ENCODE peak calls at places on chromosomes 12 and 14, in seven cellular contexts. One of them, this sample, is unnamed.

GRCh38 chr14:24481622-24482324 is 26.3 kb downstream of the CMA1 start:
- DNase-seq in adrenal gland: no peak
- DNase-seq in PC-3: peak; percentile 46
- DNase-seq in AG09309: no peak
- DNase-seq in A549: peak; percentile 80
- DNase-seq in OCI-LY7: peak; percentile 32
- DNase-seq in thoracic aorta: no peak
- DNase-seq in this sample: peak; percentile 84

GRCh38 chr12:123065666-123066457 is 85.0 kb downstream of the PITPNM2 start:
- DNase-seq in adrenal gland: no peak
- DNase-seq in PC-3: no peak
- DNase-seq in AG09309: no peak
- DNase-seq in A549: no peak
- DNase-seq in OCI-LY7: peak; percentile 42
- DNase-seq in thoracic aorta: no peak
- DNase-seq in this sample: no peak

GRCh38 chr12:116736962-116737773 is 701 bp downstream of the SPRING1 start:
- DNase-seq in adrenal gland: no peak
- DNase-seq in PC-3: no peak
- DNase-seq in AG09309: no peak
- DNase-seq in A549: peak; percentile 43
- DNase-seq in OCI-LY7: no peak
- DNase-seq in thoracic aorta: no peak
- DNase-seq in this sample: peak; percentile 22

GRCh38 chr14:87698496-87698895 is 294.5 kb downstream of the GALC start:
- DNase-seq in adrenal gland: no peak
- DNase-seq in PC-3: no peak
- DNase-seq in AG09309: no peak
- DNase-seq in A549: no peak
- DNase-seq in OCI-LY7: no peak
- DNase-seq in thoracic aorta: no peak
- DNase-seq in this sample: no peak

GRCh38 chr14:92513204-92513965 is at the start of gene RIN3:
- DNase-seq in adrenal gland: peak; percentile 57
- DNase-seq in PC-3: peak; percentile 16
- DNase-seq in AG09309: no peak
- DNase-seq in A549: peak; percentile 46
- DNase-seq in OCI-LY7: no peak
- DNase-seq in thoracic aorta: no peak
- DNase-seq in this sample: peak; percentile 74

GRCh38 chr12:104357431-104357952 is 54.0 kb downstream of the EID3 start:
- DNase-seq in adrenal gland: no peak
- DNase-seq in PC-3: peak; percentile 48
- DNase-seq in AG09309: no peak
- DNase-seq in A549: peak; percentile 68
- DNase-seq in OCI-LY7: no peak
- DNase-seq in thoracic aorta: no peak
- DNase-seq in this sample: no peak

GRCh38 chr14:30874120-30874998 is at the start of gene COCH:
- DNase-seq in adrenal gland: peak; percentile 14
- DNase-seq in PC-3: peak; percentile 45
- DNase-seq in AG09309: no peak
- DNase-seq in A549: peak; percentile 74
- DNase-seq in OCI-LY7: peak; percentile 82
- DNase-seq in thoracic aorta: no peak
- DNase-seq in this sample: peak; percentile 86

GRCh38 chr12:122204829-122205589 is 1.5 kb downstream of the B3GNT4 start:
- DNase-seq in adrenal gland: no peak
- DNase-seq in PC-3: no peak
- DNase-seq in AG09309: no peak
- DNase-seq in A549: no peak
- DNase-seq in OCI-LY7: no peak
- DNase-seq in thoracic aorta: no peak
- DNase-seq in this sample: no peak

GRCh38 chr14:31543969-31544799 is 17.0 kb upstream of the NUBPL start:
- DNase-seq in adrenal gland: no peak
- DNase-seq in PC-3: peak; percentile 35
- DNase-seq in AG09309: no peak
- DNase-seq in A549: no peak
- DNase-seq in OCI-LY7: peak; percentile 18
- DNase-seq in thoracic aorta: no peak
- DNase-seq in this sample: no peak

GRCh38 chr14:93953263-93953662 is 23.1 kb downstream of the ASB2 start:
- DNase-seq in adrenal gland: no peak
- DNase-seq in PC-3: no peak
- DNase-seq in AG09309: no peak
- DNase-seq in A549: no peak
- DNase-seq in OCI-LY7: peak; percentile 49
- DNase-seq in thoracic aorta: no peak
- DNase-seq in this sample: no peak

GRCh38 chr12:87086118-87086891 is 830.1 kb upstream of the MGAT4C start:
- DNase-seq in adrenal gland: no peak
- DNase-seq in PC-3: peak; percentile 79
- DNase-seq in AG09309: no peak
- DNase-seq in A549: no peak
- DNase-seq in OCI-LY7: no peak
- DNase-seq in thoracic aorta: no peak
- DNase-seq in this sample: no peak

GRCh38 chr14:103161054-103161397 is 37.8 kb downstream of the TNFAIP2 start:
- DNase-seq in adrenal gland: peak; percentile 37
- DNase-seq in PC-3: peak; percentile 41
- DNase-seq in AG09309: no peak
- DNase-seq in A549: no peak
- DNase-seq in OCI-LY7: no peak
- DNase-seq in thoracic aorta: no peak
- DNase-seq in this sample: no peak

GRCh38 chr14:101500061-101500460 is 61.2 kb upstream of the DIO3 start:
- DNase-seq in adrenal gland: no peak
- DNase-seq in PC-3: no peak
- DNase-seq in AG09309: no peak
- DNase-seq in A549: no peak
- DNase-seq in OCI-LY7: no peak
- DNase-seq in thoracic aorta: no peak
- DNase-seq in this sample: no peak

GRCh38 chr12:93954160-93955112 is 193.9 kb upstream of the PLXNC1 start:
- DNase-seq in adrenal gland: no peak
- DNase-seq in PC-3: no peak
- DNase-seq in AG09309: no peak
- DNase-seq in A549: no peak
- DNase-seq in OCI-LY7: no peak
- DNase-seq in thoracic aorta: no peak
- DNase-seq in this sample: no peak

GRCh38 chr12:93946542-93947150 is 201.7 kb upstream of the PLXNC1 start:
- DNase-seq in adrenal gland: no peak
- DNase-seq in PC-3: peak; percentile 57
- DNase-seq in AG09309: no peak
- DNase-seq in A549: no peak
- DNase-seq in OCI-LY7: no peak
- DNase-seq in thoracic aorta: no peak
- DNase-seq in this sample: no peak

GRCh38 chr12:93947486-93947885 is 200.9 kb upstream of the PLXNC1 start:
- DNase-seq in adrenal gland: no peak
- DNase-seq in PC-3: no peak
- DNase-seq in AG09309: no peak
- DNase-seq in A549: no peak
- DNase-seq in OCI-LY7: no peak
- DNase-seq in thoracic aorta: no peak
- DNase-seq in this sample: no peak

DNA sequence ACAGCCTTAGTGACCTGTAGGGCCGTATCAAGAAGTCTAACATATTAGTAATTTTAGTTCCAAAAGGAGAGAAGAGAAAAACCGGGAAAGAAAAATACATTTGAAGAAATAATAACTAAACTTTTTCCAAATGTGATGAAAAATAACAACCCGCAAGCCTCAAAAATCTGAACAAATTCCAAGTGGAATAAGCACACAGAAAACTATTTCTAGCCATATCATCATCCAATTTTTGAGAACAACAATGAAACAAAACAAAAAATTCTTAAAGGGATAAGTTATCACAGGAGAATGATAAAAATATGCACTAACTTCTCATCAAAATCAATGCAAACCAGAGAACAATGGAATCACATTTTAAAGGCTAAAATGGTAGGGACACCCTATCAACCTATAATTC is 198.1 kb upstream of the PLXNC1 start:
- DNase-seq in adrenal gland: no peak
- DNase-seq in PC-3: no peak
- DNase-seq in AG09309: no peak
- DNase-seq in A549: no peak
- DNase-seq in OCI-LY7: no peak
- DNase-seq in thoracic aorta: no peak
- DNase-seq in this sample: no peak
- TF ChIP-seq CTCF in adrenal gland: no peak
- TF ChIP-seq CTCF in PC-3: no peak
- TF ChIP-seq CTCF in AG09309: no peak
- TF ChIP-seq CTCF in A549: no peak
- TF ChIP-seq CTCF in OCI-LY7: no peak
- TF ChIP-seq CTCF in thoracic aorta: no peak
- TF ChIP-seq CTCF in this sample: no peak

DNA sequence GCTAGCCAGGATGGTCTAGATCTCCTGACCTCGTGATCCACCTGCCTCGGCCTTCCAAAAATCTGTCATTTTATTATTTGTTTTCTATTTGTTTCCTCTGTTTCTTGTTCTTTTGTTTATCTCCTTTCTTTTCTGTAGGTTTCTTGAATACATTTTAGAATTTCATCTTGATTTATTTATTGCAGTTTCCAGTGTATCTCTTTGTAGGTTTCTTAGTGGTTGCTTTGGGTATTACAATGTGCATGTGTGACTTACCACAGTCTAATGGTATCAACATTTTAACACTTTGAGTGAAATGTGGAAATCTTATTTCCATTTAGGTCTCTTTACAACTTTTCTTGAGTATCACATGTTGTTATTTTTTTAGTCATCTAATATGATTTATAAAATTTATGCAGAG is 29.9 kb upstream of the MUCL1 start:
- DNase-seq in adrenal gland: no peak
- DNase-seq in PC-3: peak; percentile 15
- DNase-seq in AG09309: no peak
- DNase-seq in A549: no peak
- DNase-seq in OCI-LY7: no peak
- DNase-seq in thoracic aorta: no peak
- DNase-seq in this sample: no peak
- TF ChIP-seq CTCF in adrenal gland: no peak
- TF ChIP-seq CTCF in PC-3: peak; percentile 6
- TF ChIP-seq CTCF in AG09309: no peak
- TF ChIP-seq CTCF in A549: no peak
- TF ChIP-seq CTCF in OCI-LY7: peak; percentile 65
- TF ChIP-seq CTCF in thoracic aorta: peak; percentile 16
- TF ChIP-seq CTCF in this sample: no peak

DNA sequence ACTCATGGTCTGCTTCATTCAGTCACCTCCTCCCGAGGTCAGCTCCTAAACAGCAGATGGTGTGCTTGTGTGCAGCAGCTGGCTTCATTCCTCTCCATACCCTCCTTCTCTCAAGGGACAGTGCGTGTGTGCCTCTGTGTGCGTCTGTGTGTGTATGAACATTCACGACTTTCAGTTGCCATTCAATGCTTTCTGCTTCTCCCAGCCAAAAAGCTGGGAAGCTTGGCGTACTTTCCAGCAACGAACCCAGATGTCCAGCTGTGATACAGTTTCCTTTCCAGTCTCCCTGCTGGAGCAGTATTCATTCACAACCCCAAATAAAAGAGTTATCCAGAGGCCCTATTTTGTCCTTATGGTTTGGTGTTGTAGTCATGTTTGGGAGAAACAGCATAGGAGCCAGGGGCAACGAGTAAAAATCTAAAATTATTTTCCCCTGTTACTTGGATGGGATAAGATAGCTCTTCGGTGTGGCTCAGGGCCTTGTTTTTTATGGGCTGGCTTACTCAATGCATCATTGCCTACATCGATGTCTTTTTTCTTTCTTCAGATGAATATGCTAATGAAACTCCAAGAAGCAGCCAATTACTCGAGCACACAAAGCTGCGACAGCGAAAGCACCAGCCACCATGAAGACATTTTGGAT is 379.3 kb downstream of the NAV3 start:
- DNase-seq in adrenal gland: no peak
- DNase-seq in PC-3: no peak
- DNase-seq in AG09309: no peak
- DNase-seq in A549: no peak
- DNase-seq in OCI-LY7: no peak
- DNase-seq in thoracic aorta: no peak
- DNase-seq in this sample: no peak
- TF ChIP-seq CTCF in adrenal gland: no peak
- TF ChIP-seq CTCF in PC-3: no peak
- TF ChIP-seq CTCF in AG09309: no peak
- TF ChIP-seq CTCF in A549: no peak
- TF ChIP-seq CTCF in OCI-LY7: no peak
- TF ChIP-seq CTCF in thoracic aorta: no peak
- TF ChIP-seq CTCF in this sample: no peak

GRCh38 chr14:104724981-104725771 is 1.1 kb downstream of the ADSS1 start:
- DNase-seq in adrenal gland: peak; percentile 39
- DNase-seq in PC-3: peak; percentile 32
- DNase-seq in AG09309: no peak
- DNase-seq in A549: peak; percentile 59
- DNase-seq in OCI-LY7: no peak
- DNase-seq in thoracic aorta: no peak
- DNase-seq in this sample: no peak

GRCh38 chr14:104728631-104729030 is 4.6 kb downstream of the ADSS1 start:
- DNase-seq in adrenal gland: no peak
- DNase-seq in PC-3: no peak
- DNase-seq in AG09309: no peak
- DNase-seq in A549: no peak
- DNase-seq in OCI-LY7: no peak
- DNase-seq in thoracic aorta: no peak
- DNase-seq in this sample: no peak

GRCh38 chr14:104725772-104726548 is 1.9 kb downstream of the ADSS1 start:
- DNase-seq in adrenal gland: no peak
- DNase-seq in PC-3: no peak
- DNase-seq in AG09309: no peak
- DNase-seq in A549: no peak
- DNase-seq in OCI-LY7: no peak
- DNase-seq in thoracic aorta: no peak
- DNase-seq in this sample: no peak

GRCh38 chr14:104724407-104724980 is 465 bp downstream of the ADSS1 start:
- DNase-seq in adrenal gland: peak; percentile 64
- DNase-seq in PC-3: no peak
- DNase-seq in AG09309: no peak
- DNase-seq in A549: peak; percentile 38
- DNase-seq in OCI-LY7: no peak
- DNase-seq in thoracic aorta: peak; percentile 41
- DNase-seq in this sample: no peak

GRCh38 chr14:104726600-104727451 is 2.8 kb downstream of the ADSS1 start:
- DNase-seq in adrenal gland: no peak
- DNase-seq in PC-3: no peak
- DNase-seq in AG09309: no peak
- DNase-seq in A549: peak; percentile 26
- DNase-seq in OCI-LY7: no peak
- DNase-seq in thoracic aorta: no peak
- DNase-seq in this sample: no peak
- TF ChIP-seq CTCF in adrenal gland: no peak
- TF ChIP-seq CTCF in PC-3: peak; percentile 24
- TF ChIP-seq CTCF in AG09309: no peak
- TF ChIP-seq CTCF in A549: no peak
- TF ChIP-seq CTCF in OCI-LY7: peak; percentile 13
- TF ChIP-seq CTCF in thoracic aorta: no peak
- TF ChIP-seq CTCF in this sample: no peak

DNA sequence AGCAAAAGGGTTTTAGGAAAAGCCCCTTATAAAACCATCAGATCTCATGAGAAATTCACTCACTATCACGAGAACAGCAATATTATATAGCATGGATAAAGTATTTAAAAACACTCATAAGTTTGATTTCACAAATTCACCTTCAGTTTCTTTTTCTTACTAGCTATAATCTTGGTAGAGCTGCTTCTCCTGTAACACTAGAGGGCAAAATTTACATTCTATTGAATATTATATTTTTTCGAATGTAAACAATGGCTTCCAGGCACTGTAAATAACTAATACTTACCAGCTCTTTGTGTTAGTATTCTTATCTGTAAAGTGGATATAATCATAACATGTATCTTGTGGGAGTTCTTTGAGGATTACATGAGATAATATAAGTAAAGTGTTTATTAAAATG is 259.6 kb downstream of the CCER1 start:
- DNase-seq in adrenal gland: no peak
- DNase-seq in PC-3: peak; percentile 56
- DNase-seq in AG09309: no peak
- DNase-seq in A549: no peak
- DNase-seq in OCI-LY7: no peak
- DNase-seq in thoracic aorta: no peak
- DNase-seq in this sample: no peak
- TF ChIP-seq CTCF in adrenal gland: no peak
- TF ChIP-seq CTCF in PC-3: peak; percentile 79
- TF ChIP-seq CTCF in AG09309: peak; percentile 34
- TF ChIP-seq CTCF in A549: no peak
- TF ChIP-seq CTCF in OCI-LY7: no peak
- TF ChIP-seq CTCF in thoracic aorta: no peak
- TF ChIP-seq CTCF in this sample: no peak

This sample was measured in GM10248.